ENCODE peak calls at places on chromosomes 1 and 21, in nine cellular contexts. M is cardiac muscle cell, H is AG04450, B is HFFc6, Q is A549, U is neural crest cell, L is heart right ventricle, V is IMR-90, N is thoracic aorta. X is an unnamed sample.

GRCh38 chr1:217482356-217483102 is 148.4 kb downstream of the GPATCH2 start:
- DNase-seq in H (peak), N (no peak), B (peak), Q (peak), U (no peak), M (no peak), V (peak), L (no peak), X (peak)

GRCh38 chr1:47229031-47229831 is 2.8 kb downstream of the TAL1 start:
- DNase-seq in L (no peak), B (no peak), U (no peak), H (no peak), Q (no peak), M (no peak), V (no peak), N (no peak), X (no peak)

GRCh38 chr1:48530727-48531351 is 58.8 kb upstream of the SPATA6 start:
- DNase-seq in V (peak), Q (peak), H (peak), L (peak), U (peak), B (no peak), N (no peak), M (peak), X (peak)

GRCh38 chr21:24939288-24939687 is 668.0 kb downstream of the MRPL39 start:
- DNase-seq in Q (no peak), V (no peak), N (no peak), M (no peak), U (no peak), L (no peak), H (no peak), B (no peak), X (no peak)

GRCh38 chr1:214609692-214610091 is 6.7 kb downstream of the CENPF start:
- DNase-seq in M (no peak), V (no peak), L (no peak), B (no peak), Q (no peak), N (no peak), H (no peak), U (no peak), X (no peak)

GRCh38 chr1:206808615-206809014 is 36.3 kb upstream of the IL10 start:
- DNase-seq in U (no peak), Q (peak), M (peak), V (peak), B (peak), N (no peak), L (no peak), H (no peak), X (peak)

GRCh38 chr1:25523512-25523911 is 19.9 kb upstream of the LDLRAP1 start:
- DNase-seq in B (no peak), N (no peak), H (no peak), U (no peak), V (peak), M (peak), Q (no peak), L (no peak), X (peak)

GRCh38 chr1:10252508-10252907 is 42.1 kb downstream of the KIF1B start:
- DNase-seq in N (no peak), Q (no peak), V (peak), L (no peak), M (no peak), H (no peak), U (no peak), B (peak), X (peak)

GRCh38 chr21:45570826-45571601 is 28.8 kb upstream of the SLC19A1 start:
- DNase-seq in V (peak), B (peak), Q (no peak), M (no peak), L (no peak), H (no peak), U (no peak), N (no peak), X (no peak)

GRCh38 chr1:223557125-223557465 is 108.4 kb downstream of the CAPN8 start:
- DNase-seq in L (no peak), M (no peak), U (no peak), H (no peak), V (no peak), N (no peak), B (no peak), Q (no peak), X (no peak)

GRCh38 chr1:89609781-89610456 is 23.0 kb upstream of the LRRC8C start:
- DNase-seq in N (no peak), H (no peak), M (no peak), V (no peak), L (peak), B (no peak), U (no peak), Q (no peak), X (no peak)

GRCh38 chr1:94408104-94408503 is 10.1 kb upstream of the ABCD3 start:
- DNase-seq in L (no peak), M (no peak), Q (no peak), V (no peak), U (no peak), N (no peak), B (no peak), H (no peak), X (no peak)

GRCh38 chr1:99250724-99251123 is 13.6 kb upstream of the PLPPR4 start:
- DNase-seq in M (no peak), V (no peak), U (no peak), B (no peak), L (no peak), Q (no peak), H (no peak), N (no peak), X (peak)

GRCh38 chr1:4600615-4601460 is 53.6 kb upstream of the AJAP1 start:
- DNase-seq in H (no peak), N (no peak), V (no peak), U (no peak), Q (no peak), M (no peak), L (no peak), B (no peak), X (no peak)

GRCh38 chr1:114671011-114671938 is 1.4 kb upstream of the DENND2C start:
- DNase-seq in N (no peak), V (peak), H (no peak), Q (peak), M (no peak), U (no peak), B (peak), L (no peak), X (peak)

GRCh38 chr21:25908495-25908894 is 173.7 kb downstream of the GABPA start:
- DNase-seq in V (no peak), Q (no peak), U (no peak), N (no peak), L (no peak), H (no peak), B (no peak), M (no peak), X (no peak)

DNA sequence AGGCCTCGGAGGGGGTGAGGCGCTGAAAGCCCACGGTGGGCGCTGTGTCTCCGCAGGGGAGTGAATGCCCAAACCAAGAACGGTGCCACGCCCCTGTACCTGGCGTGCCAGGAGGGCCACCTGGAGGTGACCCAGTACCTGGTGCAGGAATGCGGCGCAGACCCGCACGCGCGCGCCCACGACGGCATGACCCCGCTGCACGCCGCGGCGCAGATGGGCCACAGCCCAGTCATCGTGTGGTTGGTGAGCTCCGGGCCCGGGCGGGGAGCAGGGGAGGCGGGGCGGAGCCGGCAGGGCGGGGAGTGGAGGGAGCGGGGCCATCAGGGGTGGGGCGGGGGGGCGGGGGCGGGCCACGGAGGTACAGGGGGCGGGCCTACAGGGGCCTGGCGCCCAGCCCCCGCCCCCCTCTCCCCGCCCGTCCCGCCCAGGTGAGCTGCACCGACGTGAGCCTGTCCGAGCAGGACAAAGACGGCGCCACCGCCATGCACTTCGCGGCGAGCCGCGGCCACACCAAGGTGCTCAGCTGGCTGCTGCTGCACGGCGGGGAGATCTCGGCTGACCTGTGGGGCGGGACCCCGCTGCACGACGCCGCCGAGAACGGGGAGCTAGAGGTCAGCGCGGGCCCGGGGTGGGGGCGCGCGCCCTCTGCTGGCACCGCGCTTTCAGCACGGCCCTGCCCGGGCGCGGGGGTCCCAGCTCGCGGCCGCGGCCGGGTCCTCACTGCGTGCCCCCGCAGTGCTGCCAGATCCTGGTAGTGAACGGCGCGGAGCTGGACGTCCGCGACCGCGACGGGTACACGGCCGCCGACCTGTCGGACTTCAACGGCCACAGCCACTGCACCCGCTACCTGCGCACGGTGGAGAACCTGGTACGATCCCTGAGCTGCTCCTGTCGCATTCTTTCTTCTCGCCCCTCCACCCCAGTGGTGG is 15.9 kb downstream of the ESPN start:
- DNase-seq in N (no peak), M (peak), B (peak), V (peak), U (no peak), H (no peak), L (no peak), Q (peak), X (peak)
- TF ChIP-seq CTCF in N (no peak), M (peak), B (peak), V (peak), U (peak), H (peak), L (peak), Q (peak), X (no peak)

DNA sequence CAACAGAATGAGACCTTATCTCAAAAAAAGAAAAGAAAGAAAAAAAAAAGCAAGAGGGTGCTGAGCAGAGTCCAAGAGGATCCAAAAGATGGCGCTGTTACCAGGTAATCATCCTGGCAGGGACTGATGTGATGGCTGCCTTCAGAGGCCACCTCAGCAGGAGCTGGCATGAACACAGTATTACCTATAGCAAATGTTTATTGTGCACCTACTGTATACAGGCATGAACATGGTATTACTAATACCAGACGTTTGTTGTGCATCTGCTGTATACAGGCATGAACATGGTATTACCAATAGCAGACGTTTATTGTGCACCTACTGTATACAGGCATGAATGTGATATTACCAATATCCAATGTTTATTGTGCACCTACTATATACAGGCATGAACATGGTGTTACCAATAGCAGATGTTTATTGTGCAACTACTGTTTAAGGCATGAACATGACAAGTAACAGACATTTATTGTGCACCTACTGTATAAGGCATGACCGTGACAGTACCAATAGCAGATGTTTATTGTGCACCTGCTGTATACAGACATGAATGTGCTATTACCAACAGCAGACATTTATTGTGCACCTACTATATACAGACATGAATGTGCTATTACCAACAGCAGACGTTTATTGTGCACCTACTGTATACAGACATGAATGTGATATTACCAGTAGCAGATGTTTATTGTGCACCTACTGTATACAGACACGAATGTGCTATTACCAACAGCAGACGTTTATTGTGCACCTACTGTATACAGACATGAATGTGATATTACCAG is 115.1 kb upstream of the TMEM51 start:
- DNase-seq in H (no peak), N (no peak), L (no peak), M (peak), V (peak), B (no peak), U (no peak), Q (peak), X (peak)
- TF ChIP-seq CTCF in H (peak), N (no peak), L (no peak), M (peak), V (peak), B (peak), U (peak), Q (peak), X (peak)

GRCh38 chr1:18041685-18042355 is 65.8 kb upstream of the IGSF21 start:
- DNase-seq in Q (no peak), U (no peak), L (no peak), M (peak), B (no peak), N (no peak), H (no peak), V (no peak), X (no peak)
- TF ChIP-seq CTCF in Q (no peak), U (no peak), L (peak), M (peak), B (no peak), N (no peak), H (peak), V (peak), X (no peak)

GRCh38 chr1:12519708-12520364 is 98.2 kb downstream of the DHRS3 start:
- DNase-seq in N (no peak), L (no peak), H (no peak), M (no peak), Q (no peak), U (no peak), V (no peak), B (no peak), X (no peak)

GRCh38 chr1:12515234-12515633 is 102.8 kb downstream of the DHRS3 start:
- DNase-seq in B (no peak), V (no peak), Q (no peak), H (no peak), L (no peak), U (no peak), M (no peak), N (no peak), X (no peak)

GRCh38 chr1:12516741-12517140 is 101.3 kb downstream of the DHRS3 start:
- DNase-seq in L (no peak), N (no peak), M (no peak), U (no peak), B (no peak), Q (no peak), H (no peak), V (no peak), X (no peak)

GRCh38 chr1:12521096-12521495 is 96.9 kb downstream of the DHRS3 start:
- DNase-seq in H (no peak), V (no peak), N (no peak), B (no peak), M (no peak), L (no peak), U (no peak), Q (no peak), X (no peak)

GRCh38 chr1:12518956-12519707 is 98.9 kb downstream of the DHRS3 start:
- DNase-seq in B (peak), V (peak), Q (no peak), N (no peak), U (no peak), H (no peak), L (peak), M (peak), X (no peak)
- TF ChIP-seq CTCF in B (no peak), V (no peak), Q (no peak), N (no peak), U (no peak), H (no peak), L (no peak), M (no peak), X (no peak)

GRCh38 chr1:230725256-230726012 is 11.5 kb upstream of the AGT start:
- DNase-seq in L (no peak), H (no peak), M (no peak), U (no peak), V (no peak), Q (no peak), N (no peak), B (no peak), X (no peak)
- TF ChIP-seq CTCF in L (no peak), H (no peak), M (no peak), U (no peak), V (no peak), Q (no peak), N (no peak), B (no peak), X (no peak)

GRCh38 chr1:29428216-29428615 is 191.9 kb downstream of the PTPRU start:
- DNase-seq in Q (no peak), L (no peak), M (no peak), V (no peak), U (no peak), H (no peak), B (no peak), N (no peak), X (no peak)
- TF ChIP-seq CTCF in Q (no peak), L (no peak), M (no peak), V (no peak), U (no peak), H (no peak), B (no peak), N (no peak), X (no peak)

GRCh38 chr1:163069142-163069541 is at the start of gene RGS4:
- DNase-seq in H (peak), Q (peak), V (peak), N (peak), L (peak), U (peak), B (peak), M (peak), X (peak)
- TF ChIP-seq CTCF in H (peak), Q (no peak), V (peak), N (peak), L (peak), U (peak), B (peak), M (peak), X (peak)

DNA sequence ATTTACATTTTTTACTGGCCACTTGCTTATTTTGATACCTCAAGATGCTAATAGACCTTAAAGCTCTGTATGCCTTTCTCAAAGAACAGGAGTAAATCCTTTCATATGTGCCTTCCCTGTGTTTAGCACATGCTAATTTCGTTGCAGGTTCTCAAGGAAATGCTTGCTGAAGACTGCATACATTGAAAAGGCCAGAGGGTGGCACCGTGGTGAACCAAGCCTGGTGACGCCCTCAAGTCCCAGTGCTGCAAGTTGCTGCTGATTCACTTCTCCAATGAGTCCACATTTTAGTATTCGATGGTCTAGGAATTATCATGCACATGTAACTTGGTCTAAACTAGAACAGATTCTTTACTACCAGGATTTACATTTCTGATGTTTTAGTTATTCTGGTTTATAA is 94.1 kb downstream of the CLDN17 start:
- DNase-seq in L (no peak), N (no peak), Q (peak), H (no peak), U (peak), V (no peak), B (no peak), M (peak), X (peak)
- TF ChIP-seq CTCF in L (no peak), N (no peak), Q (no peak), H (no peak), U (peak), V (no peak), B (no peak), M (peak), X (peak)